ENCODE peak calls at places on chromosomes 2 and 18, in five cellular contexts. One of them, this sample, is unnamed.

GRCh38 chr18:9454061-9454703 is 21.1 kb upstream of the RALBP1 start:
- DNase-seq in body of pancreas: no peak
- DNase-seq in Peyer's patch: no peak
- DNase-seq in breast epithelium: no peak
- DNase-seq in lower leg skin: no peak
- DNase-seq in this sample: no peak

GRCh38 chr2:74671479-74671878 is 17.4 kb downstream of the SEMA4F start:
- DNase-seq in body of pancreas: no peak
- DNase-seq in Peyer's patch: no peak
- DNase-seq in breast epithelium: no peak
- DNase-seq in lower leg skin: no peak
- DNase-seq in this sample: no peak

GRCh38 chr2:102005989-102006885 is 14.5 kb downstream of the IL1R2 start:
- DNase-seq in body of pancreas: peak; percentile 59
- DNase-seq in Peyer's patch: no peak
- DNase-seq in breast epithelium: no peak
- DNase-seq in lower leg skin: no peak
- DNase-seq in this sample: no peak

GRCh38 chr18:63648241-63648640 is 4.2 kb upstream of the SERPINB4 start:
- DNase-seq in body of pancreas: no peak
- DNase-seq in Peyer's patch: no peak
- DNase-seq in breast epithelium: no peak
- DNase-seq in lower leg skin: no peak
- DNase-seq in this sample: no peak

GRCh38 chr2:180291552-180292421 is 284.7 kb upstream of the CWC22 start:
- DNase-seq in body of pancreas: no peak
- DNase-seq in Peyer's patch: no peak
- DNase-seq in breast epithelium: no peak
- DNase-seq in lower leg skin: no peak
- DNase-seq in this sample: no peak

GRCh38 chr18:55083461-55083860 is 124.2 kb upstream of the CCDC68 start:
- DNase-seq in body of pancreas: no peak
- DNase-seq in Peyer's patch: no peak
- DNase-seq in breast epithelium: no peak
- DNase-seq in lower leg skin: no peak
- DNase-seq in this sample: no peak

GRCh38 chr2:204550738-204551137 is 5.5 kb downstream of the PARD3B start:
- DNase-seq in body of pancreas: no peak
- DNase-seq in Peyer's patch: no peak
- DNase-seq in breast epithelium: no peak
- DNase-seq in lower leg skin: no peak
- DNase-seq in this sample: no peak

GRCh38 chr2:238786792-238787490 is 60.9 kb upstream of the TWIST2 start:
- DNase-seq in body of pancreas: no peak
- DNase-seq in Peyer's patch: no peak
- DNase-seq in breast epithelium: no peak
- DNase-seq in lower leg skin: peak; percentile 88
- DNase-seq in this sample: no peak

GRCh38 chr18:12074734-12075133 is 18.9 kb upstream of the ANKRD62 start:
- DNase-seq in body of pancreas: no peak
- DNase-seq in Peyer's patch: no peak
- DNase-seq in breast epithelium: no peak
- DNase-seq in lower leg skin: no peak
- DNase-seq in this sample: no peak

GRCh38 chr2:237480988-237481387 is 6.1 kb upstream of the MLPH start:
- DNase-seq in body of pancreas: no peak
- DNase-seq in Peyer's patch: no peak
- DNase-seq in breast epithelium: no peak
- DNase-seq in lower leg skin: no peak
- DNase-seq in this sample: no peak

GRCh38 chr2:31428001-31428418 is 13.5 kb upstream of the XDH start:
- DNase-seq in body of pancreas: no peak
- DNase-seq in Peyer's patch: no peak
- DNase-seq in breast epithelium: no peak
- DNase-seq in lower leg skin: no peak
- DNase-seq in this sample: no peak

GRCh38 chr2:173755798-173756197 is 209.4 kb downstream of the SP3 start:
- DNase-seq in body of pancreas: no peak
- DNase-seq in Peyer's patch: no peak
- DNase-seq in breast epithelium: no peak
- DNase-seq in lower leg skin: no peak
- DNase-seq in this sample: no peak

GRCh38 chr2:240988146-240988545 is 10.3 kb upstream of the SNED1 start:
- DNase-seq in body of pancreas: peak; percentile 7
- DNase-seq in Peyer's patch: no peak
- DNase-seq in breast epithelium: no peak
- DNase-seq in lower leg skin: peak; percentile 77
- DNase-seq in this sample: peak; percentile 0

GRCh38 chr2:159853101-159853500 is 55.1 kb upstream of the CD302 start:
- DNase-seq in body of pancreas: no peak
- DNase-seq in Peyer's patch: no peak
- DNase-seq in breast epithelium: no peak
- DNase-seq in lower leg skin: no peak
- DNase-seq in this sample: no peak

GRCh38 chr2:58019209-58019608 is 27.4 kb upstream of the VRK2 start:
- DNase-seq in body of pancreas: no peak
- DNase-seq in Peyer's patch: no peak
- DNase-seq in breast epithelium: no peak
- DNase-seq in lower leg skin: no peak
- DNase-seq in this sample: no peak

GRCh38 chr18:5424903-5425302 is 118.9 kb downstream of the EPB41L3 start:
- DNase-seq in body of pancreas: no peak
- DNase-seq in Peyer's patch: no peak
- DNase-seq in breast epithelium: no peak
- DNase-seq in lower leg skin: no peak
- DNase-seq in this sample: no peak

GRCh38 chr2:235595420-235596010 is 101.7 kb downstream of the AGAP1 start:
- DNase-seq in body of pancreas: peak; percentile 59
- DNase-seq in Peyer's patch: peak; percentile 18
- DNase-seq in breast epithelium: peak; percentile 57
- DNase-seq in lower leg skin: peak; percentile 95
- DNase-seq in this sample: peak; percentile 21

GRCh38 chr2:43127208-43127940 is 99.0 kb downstream of the ZFP36L2 start:
- DNase-seq in body of pancreas: peak; percentile 60
- DNase-seq in Peyer's patch: peak; percentile 81
- DNase-seq in breast epithelium: no peak
- DNase-seq in lower leg skin: peak; percentile 92
- DNase-seq in this sample: peak; percentile 47

GRCh38 chr2:17104454-17104853 is 413.8 kb downstream of the RAD51AP2 start:
- DNase-seq in body of pancreas: no peak
- DNase-seq in Peyer's patch: no peak
- DNase-seq in breast epithelium: no peak
- DNase-seq in lower leg skin: no peak
- DNase-seq in this sample: no peak

GRCh38 chr2:70898363-70899240 is 37.1 kb upstream of the ATP6V1B1 start:
- DNase-seq in body of pancreas: no peak
- DNase-seq in Peyer's patch: no peak
- DNase-seq in breast epithelium: no peak
- DNase-seq in lower leg skin: no peak
- DNase-seq in this sample: no peak

GRCh38 chr2:177178797-177179196 is 33.8 kb upstream of the HNRNPA3 start:
- DNase-seq in body of pancreas: no peak
- DNase-seq in Peyer's patch: no peak
- DNase-seq in breast epithelium: no peak
- DNase-seq in lower leg skin: no peak
- DNase-seq in this sample: no peak

GRCh38 chr2:121321476-121321875 is 36.5 kb upstream of the TFCP2L1 start:
- DNase-seq in body of pancreas: no peak
- DNase-seq in Peyer's patch: no peak
- DNase-seq in breast epithelium: no peak
- DNase-seq in lower leg skin: peak; percentile 76
- DNase-seq in this sample: no peak

GRCh38 chr2:69348781-69349180 is 38.2 kb downstream of the GFPT1 start:
- DNase-seq in body of pancreas: no peak
- DNase-seq in Peyer's patch: no peak
- DNase-seq in breast epithelium: no peak
- DNase-seq in lower leg skin: no peak
- DNase-seq in this sample: no peak

GRCh38 chr18:45505497-45506206 is 109.6 kb upstream of the SLC14A2 start:
- DNase-seq in body of pancreas: no peak
- DNase-seq in Peyer's patch: no peak
- DNase-seq in breast epithelium: no peak
- DNase-seq in lower leg skin: no peak
- DNase-seq in this sample: no peak

GRCh38 chr18:42931501-42931900 is 184.0 kb downstream of the RIT2 start:
- DNase-seq in body of pancreas: no peak
- DNase-seq in Peyer's patch: no peak
- DNase-seq in breast epithelium: no peak
- DNase-seq in lower leg skin: no peak
- DNase-seq in this sample: no peak
- TF ChIP-seq POLR2A in body of pancreas: no peak
- TF ChIP-seq POLR2A in Peyer's patch: no peak
- TF ChIP-seq POLR2A in breast epithelium: no peak
- TF ChIP-seq POLR2A in lower leg skin: no peak
- TF ChIP-seq POLR2A in this sample: no peak

DNA sequence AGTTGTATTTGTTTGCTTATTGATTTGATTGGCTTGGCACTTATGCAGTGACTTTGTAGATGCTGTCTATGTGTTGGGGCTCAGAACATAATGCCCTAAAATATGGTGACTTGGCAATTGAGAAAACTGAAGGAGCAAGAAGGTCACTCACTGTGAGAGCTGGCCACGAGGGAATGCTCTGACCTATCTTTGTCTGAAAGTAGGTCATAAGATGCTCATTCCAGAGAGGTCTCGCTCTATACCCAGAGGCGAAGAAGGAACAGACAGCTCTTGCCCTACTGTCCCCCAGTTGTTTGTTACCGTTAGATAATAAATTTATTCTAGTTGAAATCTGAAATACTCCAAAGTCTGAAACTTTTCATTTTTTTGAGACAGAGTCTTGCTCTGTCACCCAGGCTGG is 158.5 kb downstream of the TGIF1 start:
- DNase-seq in body of pancreas: no peak
- DNase-seq in Peyer's patch: no peak
- DNase-seq in breast epithelium: no peak
- DNase-seq in lower leg skin: no peak
- DNase-seq in this sample: no peak
- TF ChIP-seq POLR2A in body of pancreas: no peak
- TF ChIP-seq POLR2A in Peyer's patch: no peak
- TF ChIP-seq POLR2A in breast epithelium: no peak
- TF ChIP-seq POLR2A in lower leg skin: no peak
- TF ChIP-seq POLR2A in this sample: no peak

GRCh38 chr2:46943881-46944798 is 28.5 kb upstream of the MCFD2 start:
- DNase-seq in body of pancreas: no peak
- DNase-seq in Peyer's patch: peak; percentile 67
- DNase-seq in breast epithelium: no peak
- DNase-seq in lower leg skin: peak; percentile 17
- DNase-seq in this sample: no peak
- TF ChIP-seq POLR2A in body of pancreas: no peak
- TF ChIP-seq POLR2A in Peyer's patch: no peak
- TF ChIP-seq POLR2A in breast epithelium: no peak
- TF ChIP-seq POLR2A in lower leg skin: no peak
- TF ChIP-seq POLR2A in this sample: no peak

DNA sequence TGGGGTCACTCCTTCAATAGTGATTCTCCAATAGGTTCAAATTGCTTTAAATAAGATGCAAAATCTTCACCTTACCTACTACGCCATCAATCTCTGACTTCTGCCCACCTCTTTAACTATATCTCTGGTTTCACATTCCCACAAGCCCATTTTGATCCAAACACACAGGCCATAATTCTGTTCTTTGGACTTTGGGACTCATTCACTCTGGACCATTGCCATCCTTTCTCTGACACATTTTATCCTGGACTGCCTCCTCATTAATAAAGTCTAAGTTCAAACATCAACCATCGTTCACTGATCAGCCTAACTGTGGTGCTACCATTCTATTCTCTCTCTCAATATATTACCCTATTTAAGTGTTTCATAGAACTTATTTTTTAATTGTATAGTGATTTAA is 332.2 kb downstream of the GALNT13 start:
- DNase-seq in body of pancreas: no peak
- DNase-seq in Peyer's patch: no peak
- DNase-seq in breast epithelium: no peak
- DNase-seq in lower leg skin: no peak
- DNase-seq in this sample: no peak
- TF ChIP-seq POLR2A in body of pancreas: no peak
- TF ChIP-seq POLR2A in Peyer's patch: no peak
- TF ChIP-seq POLR2A in breast epithelium: no peak
- TF ChIP-seq POLR2A in lower leg skin: no peak
- TF ChIP-seq POLR2A in this sample: no peak

DNA sequence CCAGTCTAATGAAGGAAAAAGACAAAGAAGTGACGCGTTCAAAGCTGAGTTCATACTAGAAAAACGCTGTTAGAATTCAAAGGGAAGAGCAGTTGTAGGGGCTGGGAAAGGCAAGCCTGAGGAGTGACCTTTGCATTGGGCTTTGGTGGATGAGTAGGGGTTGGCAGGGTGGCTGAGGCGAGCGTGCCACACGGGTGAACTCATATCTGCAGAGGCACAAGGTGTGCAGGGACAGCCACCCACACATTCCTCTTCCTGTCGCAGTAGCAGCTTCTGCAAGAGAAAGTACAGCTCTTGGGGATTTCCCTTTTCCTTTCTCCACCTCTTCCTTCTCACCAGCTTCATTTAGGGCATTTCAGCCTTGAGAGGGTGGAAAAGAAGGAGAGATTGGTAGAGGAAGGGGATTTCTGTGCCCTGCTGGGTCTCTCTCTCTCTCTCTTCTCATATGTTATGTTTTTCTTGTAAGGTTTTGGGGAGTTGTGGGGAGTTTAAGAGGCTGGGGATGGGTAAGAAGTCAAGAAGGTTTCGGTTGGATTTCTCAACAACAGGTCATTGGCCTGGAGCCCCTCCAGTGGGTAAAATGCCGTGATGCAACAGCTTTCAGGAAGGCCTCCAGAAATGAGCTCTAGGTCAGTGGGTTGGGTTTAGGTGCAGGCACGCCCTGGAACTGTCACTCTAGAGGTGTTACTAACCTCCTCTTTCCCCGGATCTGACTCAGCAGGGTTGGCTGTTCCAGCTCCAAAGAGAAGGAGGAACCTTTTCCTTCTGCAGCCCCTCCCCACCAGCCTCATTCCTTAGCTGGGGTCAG is 40.1 kb downstream of the ODC1 start:
- DNase-seq in body of pancreas: peak; percentile 96
- DNase-seq in Peyer's patch: peak; percentile 71
- DNase-seq in breast epithelium: peak; percentile 74
- DNase-seq in lower leg skin: peak; percentile 94
- DNase-seq in this sample: peak; percentile 68
- TF ChIP-seq POLR2A in body of pancreas: peak; percentile 14
- TF ChIP-seq POLR2A in Peyer's patch: peak; percentile 54
- TF ChIP-seq POLR2A in breast epithelium: no peak
- TF ChIP-seq POLR2A in lower leg skin: no peak
- TF ChIP-seq POLR2A in this sample: no peak

This sample was measured in gastrocnemius medialis.